ENCODE peak calls at places on chromosome 21, in six cellular contexts. S is fibroblast of the aortic adventitia, N is kidney, C is uterus, J is WERI-Rb-1, V is fibroblast of mammary gland. B is an unnamed sample.

GRCh38 chr21:33112670-33113596 is 43.0 kb downstream of the OLIG1 start:
- DNase-seq in S (no peak), N (no peak), C (no peak), J (no peak), V (no peak), B (no peak)

GRCh38 chr21:37087188-37087587 is 14.1 kb downstream of the TTC3 start:
- DNase-seq in S (peak), N (no peak), C (no peak), J (peak), V (peak), B (peak)

GRCh38 chr21:45253633-45254556 is 33.8 kb downstream of the POFUT2 start:
- DNase-seq in S (no peak), N (peak), C (no peak), J (no peak), V (no peak), B (no peak)

GRCh38 chr21:40388046-40388445 is 458.9 kb downstream of the DSCAM start:
- DNase-seq in S (no peak), N (no peak), C (no peak), J (no peak), V (no peak), B (no peak)

GRCh38 chr21:38272215-38272614 is 15.4 kb downstream of the KCNJ15 start:
- DNase-seq in S (no peak), N (peak), C (no peak), J (no peak), V (no peak), B (no peak)

GRCh38 chr21:44484498-44485253 is 29.4 kb downstream of the LRRC3 start:
- DNase-seq in S (no peak), N (no peak), C (no peak), J (no peak), V (no peak), B (no peak)

GRCh38 chr21:26835027-26835713 is 10.0 kb downstream of the ADAMTS1 start:
- DNase-seq in S (peak), N (no peak), C (no peak), J (no peak), V (peak), B (no peak)

GRCh38 chr21:45080639-45081414 is 6.4 kb downstream of the ADARB1 start:
- DNase-seq in S (peak), N (no peak), C (peak), J (no peak), V (peak), B (no peak)

GRCh38 chr21:44800103-44800502 is 1.5 kb downstream of the UBE2G2 start:
- DNase-seq in S (peak), N (no peak), C (no peak), J (peak), V (peak), B (no peak)

GRCh38 chr21:38597436-38597835 is 99.2 kb upstream of the ERG start:
- DNase-seq in S (no peak), N (no peak), C (no peak), J (no peak), V (peak), B (no peak)

GRCh38 chr21:37799193-37800121 is 116.8 kb downstream of the KCNJ6 start:
- DNase-seq in S (no peak), N (no peak), C (no peak), J (no peak), V (no peak), B (no peak)

GRCh38 chr21:39012314-39013230 is 170.7 kb downstream of the PSMG1 start:
- DNase-seq in S (no peak), N (peak), C (no peak), J (no peak), V (no peak), B (no peak)

GRCh38 chr21:35275776-35276175 is 226.7 kb upstream of the RUNX1 start:
- DNase-seq in S (no peak), N (no peak), C (no peak), J (no peak), V (no peak), B (peak)

GRCh38 chr21:38955495-38955894 is 149.8 kb downstream of the ETS2 start:
- DNase-seq in S (no peak), N (no peak), C (no peak), J (no peak), V (peak), B (peak)

GRCh38 chr21:25457411-25457810 is 149.9 kb downstream of the MRPL39 start:
- DNase-seq in S (peak), N (no peak), C (no peak), J (no peak), V (peak), B (peak)

GRCh38 chr21:26448751-26449150 is 124.3 kb downstream of the CYYR1 start:
- DNase-seq in S (peak), N (no peak), C (no peak), J (no peak), V (peak), B (no peak)

GRCh38 chr21:37118187-37118826 is 45.3 kb downstream of the TTC3 start:
- DNase-seq in S (no peak), N (no peak), C (no peak), J (no peak), V (no peak), B (no peak)

GRCh38 chr21:44524412-44525371 is 15.3 kb downstream of the KRTAP10-1 start:
- DNase-seq in S (no peak), N (no peak), C (peak), J (no peak), V (no peak), B (no peak)

GRCh38 chr21:27425574-27425973 is 458.7 kb upstream of the ADAMTS5 start:
- DNase-seq in S (peak), N (no peak), C (peak), J (no peak), V (peak), B (no peak)

GRCh38 chr21:36166705-36167104 is 10.1 kb downstream of the DOP1B start:
- DNase-seq in S (no peak), N (no peak), C (no peak), J (peak), V (no peak), B (no peak)

GRCh38 chr21:25985990-25986389 is 184.6 kb downstream of the APP start:
- DNase-seq in S (no peak), N (no peak), C (no peak), J (no peak), V (no peak), B (no peak)

GRCh38 chr21:18801468-18801867 is 397.9 kb upstream of the TMPRSS15 start:
- DNase-seq in S (no peak), N (no peak), C (no peak), J (no peak), V (no peak), B (peak)
- TF ChIP-seq CTCF in S (no peak), N (no peak), C (no peak), J (no peak), V (no peak), B (peak)

GRCh38 chr21:15625363-15625762 is 104.4 kb upstream of the USP25 start:
- DNase-seq in S (no peak), N (no peak), C (no peak), J (no peak), V (no peak), B (no peak)
- H3K4me3 ChIP-seq in S (no peak), N (no peak), C (no peak), J (no peak), V (no peak), B (no peak)

GRCh38 chr21:29091032-29091431 is 17.6 kb upstream of the CCT8 start:
- DNase-seq in S (peak), N (no peak), C (no peak), J (no peak), V (peak), B (no peak)

GRCh38 chr21:29095203-29095602 is 21.8 kb upstream of the CCT8 start:
- DNase-seq in S (no peak), N (no peak), C (no peak), J (no peak), V (no peak), B (no peak)

GRCh38 chr21:29096619-29097018 is 23.2 kb upstream of the CCT8 start:
- DNase-seq in S (no peak), N (no peak), C (no peak), J (no peak), V (no peak), B (no peak)

GRCh38 chr21:29098156-29098555 is 24.7 kb upstream of the CCT8 start:
- DNase-seq in S (peak), N (no peak), C (no peak), J (no peak), V (no peak), B (no peak)

DNA sequence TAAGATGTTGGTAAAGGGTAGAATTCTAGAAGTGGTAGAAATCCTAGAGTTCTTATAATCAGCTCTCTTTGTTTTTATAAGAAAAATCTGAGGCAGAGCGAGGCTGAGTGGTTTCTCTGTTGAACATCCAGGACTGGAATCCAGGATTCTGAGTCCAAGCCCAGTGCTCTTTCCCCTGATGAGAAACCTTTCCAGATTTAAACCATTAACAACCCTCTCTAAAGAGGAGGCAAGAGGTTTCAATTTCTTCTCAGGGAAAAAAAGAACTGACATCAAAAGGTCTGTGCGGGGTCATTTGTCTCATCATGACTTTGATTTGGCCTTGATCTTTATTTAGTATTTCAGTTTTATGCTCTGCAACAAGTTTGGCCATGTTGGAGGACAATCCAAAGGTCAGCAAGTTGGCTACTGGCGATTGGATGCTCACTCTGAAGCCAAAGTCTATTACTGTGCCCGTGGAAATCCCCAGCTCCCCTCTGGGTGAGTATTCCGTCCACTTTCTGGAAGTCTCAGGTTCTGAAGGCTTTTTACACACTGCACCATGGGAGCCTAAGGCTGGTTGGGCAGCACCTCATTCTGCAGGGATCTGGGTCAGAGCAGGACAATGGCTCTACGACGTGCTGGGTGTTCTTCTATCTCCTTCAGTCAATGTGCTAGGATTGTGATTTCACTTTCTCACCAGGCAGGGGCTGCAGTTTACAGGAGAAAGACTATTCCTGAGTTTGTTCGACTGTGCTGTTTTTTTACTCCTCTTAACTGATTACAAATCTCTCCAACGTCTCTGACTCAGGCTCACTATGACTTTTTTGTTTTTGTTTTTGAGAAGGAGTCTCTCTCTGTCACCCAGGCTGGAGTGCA is 18.9 kb upstream of the CCT8 start:
- DNase-seq in S (peak), N (no peak), C (no peak), J (no peak), V (peak), B (no peak)
- TF ChIP-seq CTCF in S (peak), N (no peak), C (no peak), J (no peak), V (peak), B (peak)

GRCh38 chr21:23887709-23888303 is 1719.5 kb downstream of the MRPL39 start:
- DNase-seq in S (no peak), N (no peak), C (no peak), J (no peak), V (no peak), B (no peak)
- H3K4me3 ChIP-seq in S (no peak), N (no peak), C (no peak), J (no peak), V (no peak), B (no peak)

GRCh38 chr21:34186119-34186719 is 112.8 kb downstream of the MRPS6 start:
- DNase-seq in S (peak), N (no peak), C (no peak), J (no peak), V (no peak), B (peak)
- TF ChIP-seq CTCF in S (no peak), N (no peak), C (no peak), J (no peak), V (no peak), B (no peak)

DNA sequence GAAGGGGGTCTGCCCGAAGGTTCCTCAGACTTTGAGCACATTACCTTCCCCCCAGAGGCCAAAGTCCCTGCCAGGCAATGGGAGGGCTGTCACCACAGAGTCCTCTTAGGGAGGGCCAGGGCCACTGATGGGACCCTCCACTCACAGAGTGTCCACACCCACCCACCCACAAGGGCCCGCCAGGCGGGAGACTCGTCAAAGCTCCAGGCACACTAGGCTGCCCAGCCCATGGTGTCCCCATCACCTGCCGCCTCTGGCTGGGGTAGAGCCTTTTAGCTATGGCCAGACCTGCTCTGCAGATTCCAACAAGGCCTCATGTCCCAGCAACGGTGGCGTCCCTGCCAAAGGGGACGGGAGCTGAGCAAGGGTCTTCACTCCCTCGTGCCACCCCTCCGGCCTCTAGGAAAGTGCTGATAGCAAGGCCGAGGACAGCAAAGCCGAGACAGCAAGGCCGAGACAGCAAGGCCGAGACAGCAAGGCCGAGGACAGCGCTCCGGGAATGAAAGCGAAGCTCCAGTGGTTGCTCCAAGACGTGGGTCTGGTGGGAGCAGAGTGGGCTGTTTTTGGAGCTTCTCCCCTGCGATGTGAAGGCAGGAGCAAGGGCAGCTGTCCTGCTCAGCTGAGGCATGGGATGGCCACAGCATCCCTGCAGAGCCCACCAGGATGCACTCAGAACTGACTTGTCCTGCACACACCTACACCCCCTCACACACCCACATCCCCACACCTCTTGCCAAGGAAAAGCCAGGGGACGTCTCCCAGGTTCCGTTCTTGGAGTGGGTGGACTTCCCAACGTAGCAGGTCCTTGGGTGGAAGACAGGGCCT is 123.4 kb downstream of the CRYAA start:
- DNase-seq in S (no peak), N (peak), C (no peak), J (no peak), V (no peak), B (no peak)
- H3K4me3 ChIP-seq in S (no peak), N (no peak), C (no peak), J (no peak), V (no peak), B (no peak)

GRCh38 chr21:41768371-41769042 is 1.7 kb upstream of the RIPK4 start:
- DNase-seq in S (peak), N (peak), C (no peak), J (no peak), V (peak), B (peak)
- TF ChIP-seq CTCF in S (peak), N (peak), C (no peak), J (peak), V (peak), B (peak)

DNA sequence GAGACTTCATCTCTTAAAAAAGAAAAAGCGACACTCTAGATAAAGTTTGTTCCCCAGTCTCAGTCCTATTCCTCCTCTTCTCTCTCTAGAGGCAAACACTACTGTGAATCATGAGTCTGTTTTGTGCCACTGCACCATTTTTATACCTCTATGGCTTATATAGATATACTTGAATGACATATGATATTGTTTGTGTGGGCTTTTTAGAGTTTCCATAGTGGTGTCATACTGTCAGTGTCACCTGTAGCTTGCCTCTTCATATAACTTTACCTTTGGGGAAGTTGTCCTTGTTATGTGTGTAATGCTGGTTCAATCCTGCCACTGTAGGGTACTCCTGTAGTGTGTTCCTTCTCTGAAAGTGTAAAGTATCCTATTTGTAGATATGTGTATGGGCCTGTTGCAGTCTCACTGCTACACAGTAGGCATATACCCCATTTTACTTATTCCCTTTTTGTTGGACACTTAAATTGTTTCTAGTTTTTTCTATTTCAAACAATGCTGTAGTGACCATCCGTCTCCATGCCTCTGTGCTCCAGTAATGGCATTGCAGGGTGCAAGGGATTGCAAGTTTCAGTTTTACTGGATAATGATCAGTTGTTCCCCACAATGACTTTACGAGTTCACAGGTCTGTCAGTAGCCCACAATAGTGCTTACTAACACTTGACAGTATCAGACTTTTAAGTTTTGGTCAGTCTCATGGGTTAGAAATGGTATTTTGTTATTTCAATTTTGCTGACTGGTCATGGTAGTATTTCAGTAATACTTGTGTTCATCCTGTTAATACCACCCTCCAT is 2.7 kb downstream of the PRMT2 start:
- DNase-seq in S (no peak), N (no peak), C (no peak), J (no peak), V (peak), B (no peak)
- H3K4me3 ChIP-seq in S (peak), N (peak), C (no peak), J (no peak), V (no peak), B (peak)

DNA sequence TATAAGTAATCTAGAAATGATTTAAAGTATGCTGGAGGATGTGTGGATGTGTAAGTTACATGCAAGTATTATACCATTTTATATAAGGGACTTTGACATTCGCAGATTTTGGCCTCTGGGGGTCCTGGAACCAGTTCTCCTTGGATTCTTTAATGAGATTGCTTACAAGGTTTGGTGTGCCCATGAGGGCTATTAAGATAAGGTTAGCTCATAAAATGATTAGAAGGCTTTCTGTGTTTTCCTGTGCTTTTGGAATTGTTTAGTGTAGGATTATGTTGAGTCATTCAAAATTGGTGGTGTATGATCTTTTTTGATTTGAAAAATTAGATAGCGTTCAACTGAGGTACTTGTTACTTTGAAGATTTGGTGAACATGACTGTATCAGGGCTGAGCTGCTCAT is 5.6 kb downstream of the USP25 start:
- DNase-seq in S (no peak), N (no peak), C (no peak), J (no peak), V (no peak), B (no peak)
- TF ChIP-seq CTCF in S (no peak), N (no peak), C (no peak), J (no peak), V (no peak), B (no peak)